ENCODE peak calls at places on chromosomes 2 and 18, in five cellular contexts. M is fibroblast of pulmonary artery, E is cardiac muscle cell, A is mucosa of descending colon, I is heart right ventricle. Z is an unnamed sample.

GRCh38 chr18:28455971-28456370 is 279.0 kb upstream of the CDH2 start:
- DNase-seq in M (no peak), E (no peak), A (no peak), I (no peak), Z (no peak)

GRCh38 chr2:183248866-183249567 is 124.8 kb downstream of the NUP35 start:
- DNase-seq in M (peak), E (peak), A (no peak), I (no peak), Z (peak)

GRCh38 chr2:138713509-138713908 is 66.7 kb downstream of the NXPH2 start:
- DNase-seq in M (no peak), E (no peak), A (no peak), I (no peak), Z (no peak)

GRCh38 chr2:207528980-207529329 is 807 bp upstream of the CREB1 start:
- DNase-seq in M (peak), E (peak), A (no peak), I (peak), Z (peak)

GRCh38 chr18:79898952-79899608 is 52.4 kb downstream of the SLC66A2 start:
- DNase-seq in M (no peak), E (no peak), A (no peak), I (no peak), Z (no peak)

GRCh38 chr18:63216911-63217311 is 102.7 kb downstream of the BCL2 start:
- DNase-seq in M (no peak), E (no peak), A (no peak), I (no peak), Z (no peak)

GRCh38 chr2:77521931-77522470 is at the start of gene LRRTM4:
- DNase-seq in M (no peak), E (no peak), A (no peak), I (peak), Z (no peak)

GRCh38 chr2:85605406-85606115 is 3.1 kb upstream of the TMEM150A start:
- DNase-seq in M (peak), E (peak), A (no peak), I (no peak), Z (no peak)

GRCh38 chr2:84435331-84436081 is 23.6 kb downstream of the SUCLG1 start:
- DNase-seq in M (peak), E (peak), A (no peak), I (peak), Z (peak)

GRCh38 chr18:35117951-35118411 is 76.8 kb downstream of the MAPRE2 start:
- DNase-seq in M (peak), E (peak), A (no peak), I (peak), Z (peak)

GRCh38 chr2:62489162-62489561 is 16.8 kb downstream of the TMEM17 start:
- DNase-seq in M (peak), E (peak), A (no peak), I (no peak), Z (peak)

GRCh38 chr2:57614988-57615387 is 431.6 kb upstream of the VRK2 start:
- DNase-seq in M (no peak), E (no peak), A (no peak), I (no peak), Z (no peak)
- H3K4me3 ChIP-seq in M (no peak), E (no peak), A (no peak), I (no peak), Z (no peak)

GRCh38 chr2:120669121-120669952 is 66.3 kb upstream of the GLI2 start:
- DNase-seq in M (peak), E (peak), A (no peak), I (no peak), Z (peak)
- TF ChIP-seq CTCF in M (peak), E (peak), A (no peak), I (peak), Z (no peak)

GRCh38 chr2:224151161-224151560 is 112.1 kb upstream of the SERPINE2 start:
- DNase-seq in M (no peak), E (no peak), A (no peak), I (no peak), Z (peak)
- H3K4me3 ChIP-seq in M (no peak), E (no peak), A (no peak), I (no peak), Z (no peak)

DNA sequence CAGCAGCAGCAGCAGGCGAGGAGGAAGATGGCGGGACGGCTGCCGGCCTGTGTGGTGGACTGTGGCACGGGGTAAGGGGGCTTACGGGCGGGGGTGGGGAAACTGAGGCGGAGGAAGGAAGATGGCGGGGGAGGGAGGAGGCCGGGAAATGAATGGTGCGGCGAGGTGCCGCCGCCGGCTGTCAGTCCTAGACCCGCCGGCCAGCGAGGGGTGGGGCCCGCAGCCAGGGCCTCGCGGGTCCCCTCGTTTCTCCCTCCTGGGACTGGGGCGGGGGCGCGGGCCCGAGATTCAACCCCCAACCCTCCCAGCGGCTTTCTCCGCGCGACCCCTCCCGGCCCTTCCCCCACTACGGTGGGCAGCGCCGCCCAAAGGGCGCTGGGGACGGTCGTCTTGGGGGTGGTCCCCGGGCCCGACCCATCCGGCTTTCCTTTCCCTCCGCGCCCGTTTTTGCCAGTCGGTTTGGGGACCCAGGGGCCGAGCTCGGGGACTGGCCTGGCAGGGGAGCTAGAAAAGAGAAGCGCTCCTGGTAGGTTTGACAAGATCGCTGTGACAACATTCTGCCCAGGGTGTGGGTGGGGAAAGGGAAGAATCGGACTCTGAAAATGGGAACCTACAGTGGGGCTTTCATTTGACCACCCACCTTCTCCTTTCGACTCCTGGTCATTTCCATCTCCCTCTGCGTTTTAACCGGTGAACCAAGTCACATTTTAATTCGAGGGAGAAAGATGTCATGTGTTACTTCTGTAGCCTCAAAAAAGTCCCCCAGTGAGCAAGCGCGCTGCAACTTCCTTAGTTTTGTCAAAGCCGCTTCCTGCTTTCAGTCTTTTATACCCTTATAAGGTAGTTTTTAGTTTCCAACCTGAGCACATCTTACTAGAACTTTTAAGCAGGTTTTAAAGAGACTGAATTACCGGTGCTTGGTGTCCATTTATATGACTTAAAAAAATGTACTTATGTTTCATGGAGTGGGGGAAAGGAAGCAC is 655 bp downstream of the ACTR3 start:
- DNase-seq in M (peak), E (peak), A (peak), I (peak), Z (peak)
- TF ChIP-seq CTCF in M (no peak), E (no peak), A (no peak), I (no peak), Z (no peak)

GRCh38 chr18:3177902-3178687 is 41.7 kb downstream of the MYOM1 start:
- DNase-seq in M (peak), E (peak), A (peak), I (peak), Z (no peak)

GRCh38 chr18:3175195-3175758 is 44.5 kb downstream of the MYOM1 start:
- DNase-seq in M (no peak), E (no peak), A (no peak), I (no peak), Z (peak)

GRCh38 chr18:3180325-3180724 is 39.4 kb downstream of the MYOM1 start:
- DNase-seq in M (peak), E (peak), A (no peak), I (no peak), Z (no peak)

GRCh38 chr18:3183103-3183717 is 36.6 kb downstream of the MYOM1 start:
- DNase-seq in M (no peak), E (no peak), A (no peak), I (peak), Z (no peak)

GRCh38 chr18:3179430-3180089 is 40.2 kb downstream of the MYOM1 start:
- DNase-seq in M (no peak), E (no peak), A (no peak), I (no peak), Z (no peak)
- H3K4me3 ChIP-seq in M (no peak), E (no peak), A (no peak), I (no peak), Z (no peak)